ENCODE peak calls at places on chromosomes 6 and 20, in seven cellular contexts. One of them, this sample, is unnamed.

GRCh38 chr6:30752164-30752927 is 8.0 kb upstream of the IER3 start:
- DNase-seq in CD8-positive, alpha-beta memory T cell: no peak
- DNase-seq in right cardiac atrium: peak
- DNase-seq in upper lobe of right lung: peak
- DNase-seq in left lung: peak
- DNase-seq in GM23248: peak
- DNase-seq in PC-9: peak
- DNase-seq in this sample: peak

GRCh38 chr6:130148181-130148580 is 74.6 kb downstream of the SAMD3 start:
- DNase-seq in CD8-positive, alpha-beta memory T cell: no peak
- DNase-seq in upper lobe of right lung: no peak
- DNase-seq in left lung: no peak
- DNase-seq in GM23248: no peak
- DNase-seq in right cardiac atrium: no peak
- DNase-seq in PC-9: no peak
- DNase-seq in this sample: no peak

GRCh38 chr6:35053701-35054100 is 87.4 kb downstream of the TCP11 start:
- DNase-seq in upper lobe of right lung: no peak
- DNase-seq in right cardiac atrium: no peak
- DNase-seq in CD8-positive, alpha-beta memory T cell: no peak
- DNase-seq in PC-9: no peak
- DNase-seq in left lung: no peak
- DNase-seq in GM23248: no peak
- DNase-seq in this sample: no peak

GRCh38 chr20:23415958-23416583 is 5.2 kb downstream of the NAPB start:
- DNase-seq in upper lobe of right lung: no peak
- DNase-seq in right cardiac atrium: no peak
- DNase-seq in left lung: no peak
- DNase-seq in CD8-positive, alpha-beta memory T cell: no peak
- DNase-seq in GM23248: peak
- DNase-seq in PC-9: no peak
- DNase-seq in this sample: no peak

GRCh38 chr20:5691918-5692618 is 58.1 kb upstream of the SHLD1 start:
- DNase-seq in left lung: no peak
- DNase-seq in GM23248: no peak
- DNase-seq in CD8-positive, alpha-beta memory T cell: no peak
- DNase-seq in upper lobe of right lung: no peak
- DNase-seq in right cardiac atrium: no peak
- DNase-seq in PC-9: no peak
- DNase-seq in this sample: no peak

GRCh38 chr6:158799051-158799792 is 19.9 kb downstream of the EZR start:
- DNase-seq in left lung: no peak
- DNase-seq in CD8-positive, alpha-beta memory T cell: no peak
- DNase-seq in PC-9: no peak
- DNase-seq in right cardiac atrium: peak
- DNase-seq in upper lobe of right lung: no peak
- DNase-seq in GM23248: peak
- DNase-seq in this sample: peak

GRCh38 chr6:139249387-139249786 is 42.4 kb downstream of the TXLNB start:
- DNase-seq in CD8-positive, alpha-beta memory T cell: no peak
- DNase-seq in right cardiac atrium: no peak
- DNase-seq in left lung: no peak
- DNase-seq in PC-9: no peak
- DNase-seq in GM23248: no peak
- DNase-seq in upper lobe of right lung: no peak
- DNase-seq in this sample: no peak

GRCh38 chr6:120378582-120379220 is 955.6 kb downstream of the TBC1D32 start:
- DNase-seq in PC-9: no peak
- DNase-seq in left lung: no peak
- DNase-seq in right cardiac atrium: no peak
- DNase-seq in GM23248: peak
- DNase-seq in upper lobe of right lung: no peak
- DNase-seq in CD8-positive, alpha-beta memory T cell: no peak
- DNase-seq in this sample: peak

GRCh38 chr6:158605266-158605878 is 39.2 kb downstream of the DYNLT1 start:
- DNase-seq in right cardiac atrium: peak
- DNase-seq in PC-9: peak
- DNase-seq in upper lobe of right lung: no peak
- DNase-seq in left lung: no peak
- DNase-seq in CD8-positive, alpha-beta memory T cell: peak
- DNase-seq in GM23248: peak
- DNase-seq in this sample: peak

GRCh38 chr6:97440590-97441176 is 157.7 kb upstream of the MMS22L start:
- DNase-seq in right cardiac atrium: no peak
- DNase-seq in GM23248: peak
- DNase-seq in CD8-positive, alpha-beta memory T cell: no peak
- DNase-seq in left lung: no peak
- DNase-seq in PC-9: no peak
- DNase-seq in upper lobe of right lung: no peak
- DNase-seq in this sample: peak

GRCh38 chr6:106735136-106735535 is 105.8 kb downstream of the QRSL1 start:
- DNase-seq in CD8-positive, alpha-beta memory T cell: no peak
- DNase-seq in left lung: no peak
- DNase-seq in right cardiac atrium: no peak
- DNase-seq in GM23248: no peak
- DNase-seq in upper lobe of right lung: no peak
- DNase-seq in PC-9: no peak
- DNase-seq in this sample: no peak

GRCh38 chr6:10759312-10759839 is 11.8 kb downstream of the TMEM14B start:
- DNase-seq in CD8-positive, alpha-beta memory T cell: no peak
- DNase-seq in left lung: no peak
- DNase-seq in PC-9: peak
- DNase-seq in right cardiac atrium: no peak
- DNase-seq in upper lobe of right lung: no peak
- DNase-seq in GM23248: peak
- DNase-seq in this sample: peak

GRCh38 chr20:24488064-24488799 is 18.8 kb downstream of the SYNDIG1 start:
- DNase-seq in upper lobe of right lung: no peak
- DNase-seq in CD8-positive, alpha-beta memory T cell: no peak
- DNase-seq in left lung: no peak
- DNase-seq in GM23248: no peak
- DNase-seq in right cardiac atrium: no peak
- DNase-seq in PC-9: no peak
- DNase-seq in this sample: no peak

GRCh38 chr6:37691904-37692806 is 5.5 kb downstream of the MDGA1 start:
- DNase-seq in upper lobe of right lung: peak
- DNase-seq in right cardiac atrium: peak
- DNase-seq in GM23248: peak
- DNase-seq in CD8-positive, alpha-beta memory T cell: peak
- DNase-seq in left lung: peak
- DNase-seq in PC-9: peak
- DNase-seq in this sample: peak

DNA sequence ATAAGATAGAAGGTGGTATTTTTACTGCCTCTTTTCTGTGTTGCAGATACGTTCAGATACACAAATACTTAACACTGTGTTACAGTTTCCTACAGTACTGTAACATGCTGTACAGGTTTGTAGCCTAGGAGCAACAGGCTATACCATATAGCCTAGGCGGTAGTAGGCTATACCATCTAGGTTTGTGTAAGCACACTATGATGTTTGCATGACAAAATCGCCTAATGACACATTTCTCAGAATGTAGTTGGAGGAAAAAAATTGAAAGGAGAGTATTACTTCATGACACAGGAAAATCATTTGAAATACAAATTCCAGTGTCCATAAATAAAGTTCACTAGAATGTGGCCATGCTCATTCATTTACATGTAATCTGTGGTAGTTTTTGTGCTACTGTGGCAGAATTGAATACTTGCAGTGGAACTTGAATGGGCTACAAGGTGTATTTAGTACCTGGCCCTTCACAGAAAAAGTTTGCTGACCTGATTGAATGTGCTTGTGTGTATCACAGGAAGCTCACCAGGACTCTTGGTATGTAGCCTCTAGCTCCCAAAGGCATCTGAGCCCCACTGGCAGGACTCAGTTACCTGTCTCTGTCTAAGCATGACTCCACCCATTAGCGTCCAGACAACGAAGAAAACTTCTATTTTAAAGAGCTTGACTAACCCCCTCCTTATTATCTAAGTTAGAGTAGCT is 18.8 kb downstream of the TOP1 start:
- DNase-seq in GM23248: peak
- DNase-seq in left lung: no peak
- DNase-seq in upper lobe of right lung: no peak
- DNase-seq in CD8-positive, alpha-beta memory T cell: no peak
- DNase-seq in right cardiac atrium: no peak
- DNase-seq in PC-9: peak
- DNase-seq in this sample: no peak
- H3K4me3 ChIP-seq in GM23248: peak
- H3K4me3 ChIP-seq in left lung: no peak
- H3K4me3 ChIP-seq in upper lobe of right lung: no peak
- H3K4me3 ChIP-seq in CD8-positive, alpha-beta memory T cell: peak
- H3K4me3 ChIP-seq in right cardiac atrium: peak
- H3K4me3 ChIP-seq in PC-9: peak
- H3K4me3 ChIP-seq in this sample: no peak

DNA sequence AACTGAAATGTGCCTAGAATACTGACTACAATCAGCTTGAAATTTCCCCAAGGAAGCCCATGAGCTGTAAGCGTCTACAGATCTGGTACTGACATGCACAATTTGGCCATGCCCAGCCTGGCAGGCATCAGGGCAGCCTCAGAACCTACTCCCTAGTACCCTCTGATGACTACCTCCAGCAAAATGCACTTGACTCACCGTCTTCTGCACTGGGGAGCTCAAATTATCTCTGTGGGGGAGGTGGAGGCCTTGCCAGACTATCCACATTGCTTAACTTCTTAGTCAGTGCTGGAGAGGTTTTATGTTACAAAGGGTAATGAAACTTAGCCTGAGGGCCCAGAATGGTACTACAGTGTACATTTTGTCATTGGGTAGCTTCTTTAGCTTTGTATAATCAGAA is 126.0 kb upstream of the ADGRF1 start:
- DNase-seq in left lung: no peak
- DNase-seq in CD8-positive, alpha-beta memory T cell: no peak
- DNase-seq in upper lobe of right lung: no peak
- DNase-seq in GM23248: peak
- DNase-seq in right cardiac atrium: peak
- DNase-seq in PC-9: peak
- DNase-seq in this sample: peak
- H3K27ac ChIP-seq in left lung: no peak
- H3K27ac ChIP-seq in CD8-positive, alpha-beta memory T cell: no peak
- H3K27ac ChIP-seq in upper lobe of right lung: no peak
- H3K27ac ChIP-seq in GM23248: peak
- H3K27ac ChIP-seq in right cardiac atrium: no peak
- H3K27ac ChIP-seq in PC-9: peak
- H3K27ac ChIP-seq in this sample: peak

DNA sequence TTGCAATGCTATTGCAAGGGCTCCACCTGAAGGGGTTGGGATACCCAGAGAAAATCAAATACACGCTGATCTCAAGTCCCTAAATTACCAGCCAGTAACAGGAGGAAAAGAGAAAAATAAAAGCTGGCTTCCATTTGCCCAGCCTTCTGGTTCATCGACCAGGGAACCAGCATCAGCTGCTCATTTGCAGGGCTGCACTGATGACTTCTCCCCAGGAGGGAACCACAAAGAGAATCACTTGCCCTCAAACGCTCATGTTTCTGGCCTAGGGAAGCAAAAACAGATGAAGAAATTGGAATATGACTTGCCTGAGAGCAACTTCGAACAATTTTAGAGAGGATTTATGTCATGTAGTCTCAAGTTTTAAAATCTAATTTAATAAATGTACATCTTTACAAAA is 119.7 kb downstream of the SH3BGRL2 start:
- DNase-seq in PC-9: no peak
- DNase-seq in CD8-positive, alpha-beta memory T cell: no peak
- DNase-seq in left lung: no peak
- DNase-seq in upper lobe of right lung: no peak
- DNase-seq in GM23248: no peak
- DNase-seq in right cardiac atrium: no peak
- DNase-seq in this sample: no peak
- H3K4me3 ChIP-seq in PC-9: no peak
- H3K4me3 ChIP-seq in CD8-positive, alpha-beta memory T cell: no peak
- H3K4me3 ChIP-seq in left lung: no peak
- H3K4me3 ChIP-seq in upper lobe of right lung: no peak
- H3K4me3 ChIP-seq in GM23248: no peak
- H3K4me3 ChIP-seq in right cardiac atrium: no peak
- H3K4me3 ChIP-seq in this sample: no peak

GRCh38 chr20:50193851-50194830 is 3.5 kb downstream of the CEBPB start:
- DNase-seq in upper lobe of right lung: peak
- DNase-seq in left lung: no peak
- DNase-seq in CD8-positive, alpha-beta memory T cell: no peak
- DNase-seq in GM23248: peak
- DNase-seq in PC-9: peak
- DNase-seq in right cardiac atrium: peak
- DNase-seq in this sample: no peak
- H3K27ac ChIP-seq in upper lobe of right lung: peak
- H3K27ac ChIP-seq in left lung: peak
- H3K27ac ChIP-seq in CD8-positive, alpha-beta memory T cell: peak
- H3K27ac ChIP-seq in GM23248: peak
- H3K27ac ChIP-seq in PC-9: peak
- H3K27ac ChIP-seq in right cardiac atrium: peak
- H3K27ac ChIP-seq in this sample: peak

DNA sequence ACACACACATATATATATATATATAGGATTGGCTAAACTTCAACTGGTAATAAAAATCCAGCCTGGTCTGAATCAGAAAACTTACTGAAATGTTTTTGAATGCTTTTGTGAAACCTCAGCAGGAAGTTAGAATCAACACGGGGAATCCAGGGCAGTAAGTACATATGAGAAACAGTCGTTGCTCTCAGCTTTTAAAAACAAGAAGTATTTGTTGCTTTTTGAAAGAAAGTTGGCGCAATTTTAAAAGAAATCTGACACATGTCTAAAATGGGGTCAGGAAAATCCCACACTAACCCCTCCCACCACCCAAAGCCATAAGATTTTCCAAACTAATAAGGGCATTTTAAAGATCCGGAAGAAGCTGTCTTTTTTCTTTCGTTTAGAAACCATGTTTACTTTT is 11.5 kb upstream of the CCDC170 start:
- DNase-seq in GM23248: peak
- DNase-seq in right cardiac atrium: no peak
- DNase-seq in CD8-positive, alpha-beta memory T cell: no peak
- DNase-seq in upper lobe of right lung: no peak
- DNase-seq in left lung: no peak
- DNase-seq in PC-9: no peak
- DNase-seq in this sample: peak
- H3K4me3 ChIP-seq in GM23248: peak
- H3K4me3 ChIP-seq in right cardiac atrium: peak
- H3K4me3 ChIP-seq in CD8-positive, alpha-beta memory T cell: peak
- H3K4me3 ChIP-seq in upper lobe of right lung: peak
- H3K4me3 ChIP-seq in left lung: no peak
- H3K4me3 ChIP-seq in PC-9: no peak
- H3K4me3 ChIP-seq in this sample: no peak

GRCh38 chr20:32415494-32415893 is 57.4 kb downstream of the ASXL1 start:
- DNase-seq in upper lobe of right lung: no peak
- DNase-seq in right cardiac atrium: no peak
- DNase-seq in CD8-positive, alpha-beta memory T cell: no peak
- DNase-seq in PC-9: no peak
- DNase-seq in left lung: no peak
- DNase-seq in GM23248: no peak
- DNase-seq in this sample: no peak
- H3K27ac ChIP-seq in upper lobe of right lung: no peak
- H3K27ac ChIP-seq in right cardiac atrium: no peak
- H3K27ac ChIP-seq in CD8-positive, alpha-beta memory T cell: no peak
- H3K27ac ChIP-seq in PC-9: no peak
- H3K27ac ChIP-seq in left lung: no peak
- H3K27ac ChIP-seq in GM23248: no peak
- H3K27ac ChIP-seq in this sample: no peak